ENCODE peak calls at places on chromosomes 16 and 17, in five cellular contexts. B is astrocyte of the spinal cord, S is lower leg skin, Y is breast epithelium, T is fibroblast of pulmonary artery. H is an unnamed sample.

GRCh38 chr17:64940055-64940454 is 20.8 kb upstream of the LRRC37A3 start:
- DNase-seq in B (no peak), S (no peak), Y (no peak), T (no peak), H (no peak)

GRCh38 chr16:51343411-51343810 is 192.3 kb upstream of the SALL1 start:
- DNase-seq in S (no peak), Y (no peak), B (peak), T (peak), H (no peak)

GRCh38 chr16:63466-63865 is 9.0 kb downstream of the RHBDF1 start:
- DNase-seq in B (no peak), S (no peak), Y (no peak), T (no peak), H (no peak)

GRCh38 chr16:8712589-8713361 is 38.4 kb downstream of the ABAT start:
- DNase-seq in B (no peak), Y (no peak), S (no peak), T (no peak), H (peak)

GRCh38 chr16:11296706-11297491 is 15.8 kb upstream of the PRM1 start:
- DNase-seq in S (peak), Y (no peak), T (no peak), B (no peak), H (no peak)

GRCh38 chr17:70344356-70345060 is 175.2 kb downstream of the KCNJ2 start:
- DNase-seq in T (no peak), S (no peak), Y (no peak), B (no peak), H (no peak)

GRCh38 chr17:77943971-77944370 is 14.5 kb upstream of the TNRC6C start:
- DNase-seq in Y (no peak), B (no peak), S (no peak), T (no peak), H (no peak)

GRCh38 chr16:86118467-86119307 is 219.7 kb downstream of the IRF8 start:
- DNase-seq in S (no peak), B (no peak), Y (no peak), T (no peak), H (no peak)

GRCh38 chr17:35694906-35695305 is 36.5 kb upstream of the RASL10B start:
- DNase-seq in T (no peak), Y (no peak), S (no peak), B (no peak), H (no peak)

GRCh38 chr16:2530629-2531318 is 434 bp downstream of the CEMP1 start:
- DNase-seq in Y (no peak), S (no peak), B (no peak), T (no peak), H (no peak)

GRCh38 chr17:31830971-31831755 is 27.9 kb downstream of the COPRS start:
- DNase-seq in Y (no peak), T (no peak), B (peak), S (no peak), H (no peak)

GRCh38 chr17:32319548-32319905 is 22.4 kb downstream of the C17orf75 start:
- DNase-seq in T (peak), B (peak), S (peak), Y (peak), H (peak)

GRCh38 chr16:57609541-57610401 is 18.7 kb upstream of the ADGRG1 start:
- DNase-seq in T (peak), B (no peak), S (peak), Y (peak), H (no peak)

GRCh38 chr16:10938844-10939648 is 3.2 kb downstream of the DEXI start:
- DNase-seq in S (no peak), T (no peak), B (no peak), Y (no peak), H (no peak)

GRCh38 chr16:11379420-11379819 is 34.2 kb downstream of the RMI2 start:
- DNase-seq in T (no peak), Y (peak), S (no peak), B (peak), H (no peak)

GRCh38 chr17:7885357-7886226 is 3.0 kb upstream of the CHD3 start:
- DNase-seq in B (peak), Y (peak), S (peak), T (peak), H (no peak)

GRCh38 chr17:7888184-7888920 is at the start of gene CHD3:
- DNase-seq in T (peak), Y (peak), S (peak), B (peak), H (peak)

GRCh38 chr17:7886227-7887037 is 2.2 kb upstream of the CHD3 start:
- DNase-seq in Y (peak), S (no peak), B (peak), T (peak), H (no peak)

GRCh38 chr17:7887482-7888183 is 956 bp upstream of the CHD3 start:
- DNase-seq in B (peak), Y (peak), S (peak), T (peak), H (peak)

DNA sequence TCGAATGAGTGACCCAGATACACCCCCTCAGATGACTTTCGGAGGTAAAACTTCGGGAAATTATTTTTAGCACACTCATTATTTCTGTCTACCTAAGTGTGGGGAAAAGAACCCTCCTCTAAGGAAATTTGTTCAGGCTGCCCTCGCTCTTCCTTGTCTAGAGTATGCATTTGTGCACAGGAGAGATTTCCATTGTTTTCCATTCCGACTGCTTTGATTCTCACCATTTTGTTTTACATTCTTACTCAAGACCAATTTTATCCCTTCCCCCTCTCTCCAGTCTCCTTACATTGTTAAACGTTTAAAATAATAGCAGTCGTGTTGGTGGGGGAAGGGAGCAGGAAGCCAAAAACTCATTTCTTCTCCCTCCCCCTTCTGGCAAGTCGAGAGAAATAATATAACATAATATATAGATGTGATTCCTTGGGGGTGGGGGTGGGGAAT is 1.5 kb upstream of the CHD3 start:
- DNase-seq in T (no peak), Y (no peak), B (no peak), S (no peak), H (no peak)
- TF ChIP-seq CTCF in T (peak), Y (peak), B (no peak), S (no peak), H (no peak)

DNA sequence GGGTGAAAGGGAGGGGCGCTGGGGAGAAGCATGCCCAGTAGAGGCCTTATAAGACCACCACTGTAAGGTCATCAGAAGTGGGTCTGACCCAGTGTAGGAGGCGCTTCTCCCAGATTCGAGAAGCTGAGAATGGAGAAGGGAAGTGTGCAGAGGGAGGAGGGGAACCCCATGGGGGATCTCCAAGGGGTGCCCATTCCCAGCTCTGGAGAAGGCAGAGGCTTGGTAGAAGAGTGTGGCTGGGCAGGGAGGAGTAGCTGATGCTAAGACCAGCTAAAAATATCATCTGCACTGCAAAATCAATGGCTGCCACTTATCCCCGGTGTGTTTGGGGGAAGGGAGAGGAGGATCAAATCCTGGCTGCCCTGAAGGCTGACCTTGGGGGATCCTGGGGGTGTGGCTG is 7.2 kb downstream of the NGFR start:
- DNase-seq in B (no peak), S (no peak), Y (no peak), T (no peak), H (no peak)
- TF ChIP-seq CTCF in B (no peak), S (no peak), Y (no peak), T (no peak), H (no peak)

DNA sequence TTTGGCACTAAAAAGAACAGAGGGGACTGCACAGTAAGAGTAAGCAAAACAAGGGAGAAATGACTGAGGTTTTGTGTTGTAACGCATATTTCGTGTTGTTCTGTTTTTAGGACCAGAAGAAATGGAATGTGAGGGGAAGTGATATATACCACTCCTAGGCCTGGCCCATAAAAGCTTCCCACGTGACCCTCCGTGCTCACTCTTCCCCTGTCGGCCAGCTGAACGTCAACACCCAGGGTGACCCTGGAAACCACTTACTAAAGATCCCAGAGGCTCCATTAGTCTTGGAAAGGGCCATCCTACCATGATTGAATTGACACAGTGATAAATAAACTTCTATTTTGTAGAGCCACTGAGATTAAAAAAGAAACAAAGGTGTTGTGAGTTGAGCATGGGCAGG is 79.8 kb downstream of the HELZ start:
- DNase-seq in S (peak), Y (no peak), T (no peak), B (no peak), H (no peak)
- TF ChIP-seq CTCF in S (no peak), Y (no peak), T (no peak), B (no peak), H (no peak)

GRCh38 chr17:76793775-76794174 is 55.9 kb downstream of the MFSD11 start:
- DNase-seq in S (no peak), Y (no peak), T (peak), B (peak), H (no peak)
- TF ChIP-seq CTCF in S (no peak), Y (no peak), T (peak), B (peak), H (no peak)

DNA sequence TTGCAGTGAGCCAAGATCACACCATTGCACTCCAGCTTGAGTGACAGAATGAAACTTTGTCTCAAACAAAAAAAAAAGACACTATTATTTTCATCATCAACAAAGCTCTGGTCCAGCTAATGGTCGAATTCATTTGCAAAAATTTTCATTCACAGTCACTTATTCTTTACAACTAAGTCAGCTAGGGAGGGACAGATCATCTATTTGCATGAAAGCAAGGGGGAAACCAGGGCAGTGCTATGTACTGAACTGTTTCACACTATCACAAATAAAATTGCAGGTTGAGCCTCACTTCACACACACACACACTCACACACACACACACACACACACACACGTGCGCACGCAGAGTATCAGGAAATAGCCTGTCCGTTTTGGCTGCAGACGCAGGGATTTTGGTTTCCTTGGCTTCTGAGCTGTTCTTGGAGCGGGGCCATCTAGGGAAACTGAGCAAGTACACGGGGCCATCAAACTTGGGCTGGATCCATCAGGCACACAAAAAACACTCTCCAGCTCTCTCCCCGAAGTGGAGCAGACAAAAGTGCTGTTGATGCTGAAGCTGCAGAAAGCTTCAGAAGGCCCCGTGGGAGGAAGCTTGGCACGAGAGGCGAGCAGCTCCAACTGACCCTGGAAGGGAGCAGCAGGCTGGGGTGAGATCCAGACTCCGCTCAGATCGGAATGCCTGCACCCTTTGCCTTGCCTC is 44.3 kb upstream of the HELZ start:
- DNase-seq in T (peak), Y (peak), B (peak), S (peak), H (no peak)
- TF ChIP-seq CTCF in T (no peak), Y (no peak), B (no peak), S (no peak), H (no peak)

GRCh38 chr17:61411114-61411943 is 11.7 kb downstream of the TBX2 start:
- DNase-seq in Y (peak), B (peak), S (peak), T (no peak), H (peak)
- TF ChIP-seq CTCF in Y (no peak), B (peak), S (no peak), T (peak), H (peak)

DNA sequence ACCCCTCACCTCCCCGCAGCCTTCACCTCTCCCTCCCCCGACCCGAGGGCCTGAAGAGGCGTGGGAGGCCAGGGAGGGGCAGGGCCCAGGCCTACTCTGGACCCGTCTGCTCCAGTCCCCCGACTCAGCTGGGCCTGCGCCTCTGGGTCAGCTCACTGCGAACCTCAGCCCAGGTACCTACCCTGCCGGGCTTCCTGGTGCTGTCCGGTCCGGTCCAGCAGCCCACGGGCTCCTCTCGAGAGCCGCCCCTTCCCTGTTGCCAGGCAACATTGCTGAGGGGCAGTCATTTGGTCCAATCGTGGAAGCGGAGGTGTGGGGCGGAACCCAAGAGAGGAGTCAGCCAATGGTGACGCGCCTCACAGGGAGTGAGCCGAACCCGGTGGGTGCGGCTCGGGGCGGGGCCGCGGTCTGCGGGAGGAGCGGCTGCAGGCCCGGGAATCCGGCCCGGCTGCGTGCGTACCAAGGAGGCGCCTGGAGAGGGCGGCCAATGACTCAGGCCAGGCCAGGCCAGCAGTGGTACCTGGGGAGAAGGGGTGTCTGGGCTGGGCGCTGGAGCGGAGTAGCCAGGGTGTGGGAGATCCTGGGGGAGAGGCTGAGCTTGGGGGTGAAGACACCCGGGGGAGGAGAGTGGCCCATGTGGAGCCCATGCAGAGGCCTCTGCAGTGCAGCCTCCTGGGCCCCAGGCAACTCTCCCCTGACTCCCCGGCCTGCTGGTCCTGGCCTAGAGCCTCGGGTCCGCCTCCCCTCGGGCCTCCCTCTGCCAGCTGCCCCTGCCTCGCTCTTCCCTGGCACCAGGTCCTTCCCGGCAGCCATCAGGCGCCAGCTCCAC is at the start of gene MEAK7:
- DNase-seq in Y (peak), S (peak), B (peak), T (peak), H (peak)
- TF ChIP-seq CTCF in Y (no peak), S (no peak), B (peak), T (no peak), H (no peak)

GRCh38 chr17:18949566-18949965 is 2.4 kb upstream of the SLC5A10 start:
- DNase-seq in T (peak), B (no peak), S (no peak), Y (no peak), H (no peak)

GRCh38 chr17:18954321-18954720 is 2.4 kb downstream of the SLC5A10 start:
- DNase-seq in Y (no peak), T (no peak), B (no peak), S (no peak), H (no peak)

GRCh38 chr17:18953231-18953728 is 1.3 kb downstream of the SLC5A10 start:
- DNase-seq in T (no peak), S (no peak), Y (no peak), B (no peak), H (no peak)

GRCh38 chr17:18950944-18951905 is 740 bp upstream of the SLC5A10 start:
- DNase-seq in B (no peak), S (no peak), Y (no peak), T (no peak), H (no peak)

GRCh38 chr17:18951941-18952842 is at the start of gene SLC5A10:
- DNase-seq in S (no peak), B (no peak), T (no peak), Y (no peak), H (no peak)
- TF ChIP-seq CTCF in S (no peak), B (peak), T (peak), Y (no peak), H (no peak)

DNA sequence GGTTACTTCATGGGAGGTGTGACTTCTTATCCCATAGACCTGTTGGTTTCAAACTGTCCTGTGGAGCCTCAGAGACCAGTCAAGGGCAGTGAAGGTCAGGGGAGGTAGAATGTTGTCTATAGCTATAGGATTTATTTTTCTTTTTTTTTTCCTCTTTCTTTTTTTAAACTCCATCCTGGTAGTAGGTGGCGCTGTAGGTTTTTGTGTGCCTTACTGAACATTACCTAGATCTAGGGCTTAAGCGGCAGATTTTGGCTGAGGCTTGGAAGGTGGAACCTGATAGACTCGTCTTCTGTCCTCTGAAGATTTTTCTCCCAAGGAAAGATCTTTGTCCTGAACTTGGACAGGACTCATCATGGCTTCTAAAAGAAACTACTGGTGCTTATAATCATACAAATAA is 8.2 kb upstream of the LASP1NB start:
- DNase-seq in S (no peak), T (no peak), Y (no peak), B (no peak), H (no peak)
- TF ChIP-seq CTCF in S (no peak), T (no peak), Y (no peak), B (peak), H (no peak)